ENCODE peak calls at places on chromosomes 4 and X, in ten cellular contexts. W is effector memory CD4-positive, alpha-beta T cell; I is left ventricle myocardium inferior; V is cardiac muscle cell; B is upper lobe of right lung; D is GM12878; Q is RWPE2; H is hepatocyte; U is PC-3; T is ovary. X is an unnamed sample.

GRCh38 chr4:8019396-8020365 is 80.0 kb upstream of the AFAP1 start:
- DNase-seq in W (no peak), I (no peak), V (no peak), B (peak), D (no peak), Q (no peak), H (peak), U (peak), T (no peak), X (peak)

GRCh38 chr4:88919056-88919455 is 137.9 kb downstream of the FAM13A start:
- DNase-seq in W (no peak), I (no peak), V (no peak), B (no peak), D (no peak), Q (no peak), H (no peak), U (peak), T (no peak), X (peak)

GRCh38 chrX:3191186-3191585 is 149.9 kb downstream of the ARSF start:
- DNase-seq in W (no peak), I (no peak), V (no peak), B (no peak), D (no peak), Q (no peak), H (no peak), U (no peak), T (no peak), X (no peak)

GRCh38 chrX:63350551-63350950 is 581 bp downstream of the SPIN4 start:
- DNase-seq in W (no peak), I (no peak), V (peak), B (peak), D (peak), Q (no peak), H (peak), U (peak), T (peak), X (peak)

GRCh38 chrX:49155243-49155899 is 7.2 kb upstream of the MAGIX start:
- DNase-seq in W (no peak), I (no peak), V (peak), B (no peak), D (no peak), Q (no peak), H (peak), U (peak), T (no peak), X (peak)

GRCh38 chr4:186149872-186150271 is 41.5 kb upstream of the CYP4V2 start:
- DNase-seq in W (no peak), I (peak), V (peak), B (no peak), D (no peak), Q (no peak), H (peak), U (peak), T (peak), X (no peak)

GRCh38 chr4:1715002-1715761 is 3.1 kb upstream of the SLBP start:
- DNase-seq in W (no peak), I (no peak), V (no peak), B (peak), D (no peak), Q (no peak), H (no peak), U (no peak), T (peak), X (no peak)

GRCh38 chr4:87555751-87556619 is 26.8 kb upstream of the SPARCL1 start:
- DNase-seq in W (no peak), I (no peak), V (no peak), B (no peak), D (no peak), Q (no peak), H (no peak), U (peak), T (no peak), X (peak)

GRCh38 chrX:68940601-68941000 is 111.8 kb downstream of the EFNB1 start:
- DNase-seq in W (no peak), I (no peak), V (no peak), B (no peak), D (no peak), Q (no peak), H (no peak), U (no peak), T (no peak), X (no peak)

GRCh38 chrX:133668225-133668931 is 253.1 kb upstream of the GPC4 start:
- DNase-seq in W (no peak), I (no peak), V (no peak), B (no peak), D (no peak), Q (no peak), H (no peak), U (peak), T (no peak), X (peak)

GRCh38 chr4:177119693-177120092 is 190.0 kb upstream of the NEIL3 start:
- DNase-seq in W (no peak), I (no peak), V (no peak), B (no peak), D (no peak), Q (no peak), H (no peak), U (no peak), T (no peak), X (no peak)

GRCh38 chr4:181870326-181870725 is 372.9 kb upstream of the TENM3 start:
- DNase-seq in W (no peak), I (no peak), V (no peak), B (no peak), D (no peak), Q (no peak), H (no peak), U (no peak), T (no peak), X (no peak)

GRCh38 chr4:139986108-139986507 is 167.9 kb downstream of the MAML3 start:
- DNase-seq in W (no peak), I (no peak), V (no peak), B (no peak), D (no peak), Q (no peak), H (no peak), U (no peak), T (no peak), X (no peak)

GRCh38 chr4:155692361-155692760 is 25.7 kb downstream of the GUCY1A1 start:
- DNase-seq in W (no peak), I (no peak), V (no peak), B (no peak), D (no peak), Q (no peak), H (no peak), U (no peak), T (no peak), X (no peak)

GRCh38 chrX:110086162-110086915 is 83.4 kb downstream of the TMEM164 start:
- DNase-seq in W (no peak), I (no peak), V (no peak), B (no peak), D (no peak), Q (no peak), H (no peak), U (peak), T (no peak), X (no peak)

GRCh38 chrX:113586281-113586898 is 745.8 kb upstream of the AMOT start:
- DNase-seq in W (no peak), I (no peak), V (no peak), B (no peak), D (no peak), Q (no peak), H (no peak), U (no peak), T (no peak), X (no peak)

GRCh38 chr4:5338511-5338910 is 287.2 kb downstream of the STK32B start:
- DNase-seq in W (no peak), I (no peak), V (no peak), B (no peak), D (no peak), Q (no peak), H (no peak), U (no peak), T (no peak), X (no peak)

DNA sequence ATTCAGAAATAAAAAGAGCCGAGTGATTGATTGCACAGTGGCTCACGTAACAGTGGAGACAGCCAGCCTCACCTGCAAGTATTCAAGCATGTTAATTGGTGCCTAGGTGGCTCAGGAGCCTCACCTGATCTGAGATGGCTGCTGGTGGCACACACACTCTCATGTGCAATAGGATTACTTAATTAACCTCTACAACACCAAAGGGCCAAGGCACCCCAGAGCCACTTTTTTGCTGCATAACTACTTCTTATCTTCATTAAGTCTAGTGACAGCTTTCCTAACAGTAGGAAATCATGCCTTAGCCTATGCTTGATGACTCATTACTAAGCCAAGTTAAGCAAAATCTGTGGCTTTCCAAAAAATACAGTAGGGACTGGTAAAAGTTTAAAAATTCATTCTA is 117.3 kb upstream of the NOCT start:
- DNase-seq in W (no peak), I (no peak), V (no peak), B (no peak), D (no peak), Q (no peak), H (peak), U (no peak), T (no peak), X (no peak)
- H3K27ac ChIP-seq in W (no peak), I (peak), V (peak), B (no peak), D (no peak), Q (no peak), H (peak), U (peak), T (no peak), X (no peak)

DNA sequence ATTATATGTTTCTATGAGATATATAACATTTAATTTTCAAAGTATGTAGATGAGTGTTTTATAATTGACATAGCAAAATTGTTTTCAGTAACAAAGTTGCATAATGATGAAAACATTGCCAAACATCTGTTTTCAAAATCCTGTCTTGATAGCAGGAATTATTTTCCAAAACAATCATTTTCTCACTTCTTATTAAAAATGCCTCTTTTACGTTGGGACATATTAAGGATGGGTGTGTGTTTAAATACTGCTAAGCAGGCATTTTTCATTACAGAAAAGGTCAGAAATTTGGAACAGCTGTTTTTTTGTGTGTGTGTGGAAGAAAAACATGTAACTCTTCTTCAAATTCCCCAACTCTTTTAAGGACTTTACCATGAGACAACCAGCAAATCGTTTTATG is 452.0 kb downstream of the SPRY1 start:
- DNase-seq in W (no peak), I (no peak), V (no peak), B (no peak), D (no peak), Q (no peak), H (no peak), U (no peak), T (no peak), X (no peak)
- H3K27ac ChIP-seq in W (no peak), I (peak), V (no peak), B (no peak), D (no peak), Q (no peak), H (no peak), U (no peak), T (no peak), X (no peak)

DNA sequence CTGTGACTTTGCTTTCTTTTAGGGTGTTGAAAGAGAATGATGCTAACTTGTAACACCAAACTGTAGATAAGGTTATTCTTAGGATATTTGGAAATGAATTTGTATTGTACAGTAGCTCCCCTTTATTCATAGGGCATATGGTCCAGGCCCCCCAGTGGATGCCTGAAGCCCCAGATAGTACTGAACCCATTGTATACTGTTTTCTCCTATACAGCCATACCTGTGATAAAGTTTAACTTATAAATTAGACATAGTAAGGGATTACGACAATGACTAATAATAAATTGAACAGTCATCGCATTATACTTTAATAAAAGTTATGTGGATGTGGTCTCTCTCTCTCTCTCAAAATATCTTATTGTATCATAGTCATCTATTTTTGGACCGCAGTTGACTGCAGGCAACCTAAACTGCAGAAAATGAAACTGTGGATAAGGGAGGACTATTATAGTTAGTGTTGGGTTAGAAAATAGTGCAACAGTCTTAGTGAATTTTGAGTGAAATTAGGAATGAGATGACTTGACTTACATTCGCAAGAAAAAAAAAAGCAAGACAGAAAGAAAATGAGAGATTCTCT is 105.1 kb downstream of the CLDN22 start:
- DNase-seq in W (no peak), I (no peak), V (no peak), B (no peak), D (no peak), Q (no peak), H (no peak), U (no peak), T (no peak), X (no peak)
- H3K27ac ChIP-seq in W (no peak), I (no peak), V (no peak), B (no peak), D (no peak), Q (no peak), H (no peak), U (no peak), T (no peak), X (no peak)

DNA sequence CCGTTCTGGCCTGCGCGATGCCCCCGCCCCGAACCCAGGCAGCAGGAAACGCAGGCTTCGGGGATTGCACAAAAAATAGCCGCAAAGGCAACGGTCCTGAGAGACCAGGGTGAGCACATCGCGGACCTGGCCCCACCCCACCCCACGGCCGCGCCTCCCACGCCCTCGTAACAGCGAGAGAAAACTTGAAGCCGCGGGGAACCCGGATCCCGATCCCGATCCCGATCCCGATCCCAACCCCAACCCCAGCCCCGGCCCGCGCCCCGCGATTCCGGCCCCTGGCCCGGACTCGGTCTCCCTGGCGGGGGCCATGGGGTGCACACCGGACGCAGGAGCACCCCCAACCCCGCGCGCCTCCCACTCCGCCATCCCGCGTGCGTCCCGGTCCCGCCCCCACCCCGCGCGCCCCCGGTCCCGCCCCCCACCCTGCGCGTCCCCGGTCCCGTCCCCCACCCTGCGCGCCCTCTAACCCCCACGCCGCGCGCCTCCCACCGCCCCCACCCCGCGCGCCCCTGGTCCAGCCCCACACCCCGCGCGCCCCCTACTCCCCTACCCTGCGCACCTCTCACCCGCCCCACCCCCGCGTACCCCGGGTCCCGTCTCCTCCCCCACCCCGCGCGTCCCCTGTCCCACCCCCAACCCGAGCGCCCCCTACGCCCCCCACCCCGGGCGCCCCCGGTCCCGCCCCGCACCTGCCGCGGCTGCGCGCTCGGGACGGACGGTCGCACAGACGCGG is 29.0 kb downstream of the NOP14 start:
- DNase-seq in W (peak), I (peak), V (peak), B (peak), D (no peak), Q (peak), H (peak), U (peak), T (peak), X (no peak)
- H3K27ac ChIP-seq in W (peak), I (peak), V (no peak), B (peak), D (peak), Q (peak), H (peak), U (peak), T (peak), X (peak)

GRCh38 chrX:154542723-154543424 is 3.8 kb downstream of the G6PD start:
- DNase-seq in W (no peak), I (no peak), V (no peak), B (peak), D (no peak), Q (no peak), H (no peak), U (no peak), T (no peak), X (no peak)
- H3K27ac ChIP-seq in W (no peak), I (peak), V (no peak), B (peak), D (no peak), Q (peak), H (peak), U (peak), T (peak), X (peak)

GRCh38 chr4:76067652-76068286 is 6.7 kb upstream of the ART3 start:
- DNase-seq in W (peak), I (peak), V (peak), B (no peak), D (no peak), Q (no peak), H (peak), U (peak), T (peak), X (peak)
- H3K27ac ChIP-seq in W (no peak), I (no peak), V (no peak), B (no peak), D (no peak), Q (no peak), H (no peak), U (no peak), T (no peak), X (no peak)

GRCh38 chr4:71383984-71384383 is 45.2 kb downstream of the SLC4A4 start:
- DNase-seq in W (no peak), I (no peak), V (no peak), B (no peak), D (no peak), Q (no peak), H (no peak), U (no peak), T (no peak), X (no peak)

GRCh38 chr4:71392109-71392508 is 53.3 kb downstream of the SLC4A4 start:
- DNase-seq in W (no peak), I (no peak), V (no peak), B (no peak), D (no peak), Q (no peak), H (no peak), U (no peak), T (no peak), X (no peak)

GRCh38 chr4:71389149-71389840 is 50.5 kb downstream of the SLC4A4 start:
- DNase-seq in W (no peak), I (no peak), V (no peak), B (no peak), D (no peak), Q (no peak), H (peak), U (peak), T (no peak), X (no peak)
- H3K27ac ChIP-seq in W (no peak), I (no peak), V (no peak), B (no peak), D (no peak), Q (no peak), H (peak), U (peak), T (no peak), X (no peak)

GRCh38 chr4:40160258-40160657 is 36.6 kb upstream of the RHOH start:
- DNase-seq in W (no peak), I (no peak), V (no peak), B (no peak), D (no peak), Q (no peak), H (no peak), U (no peak), T (no peak), X (no peak)

GRCh38 chr4:40152642-40153041 is 44.2 kb upstream of the RHOH start:
- DNase-seq in W (no peak), I (no peak), V (no peak), B (no peak), D (no peak), Q (no peak), H (no peak), U (no peak), T (no peak), X (no peak)

GRCh38 chr4:40157444-40157843 is 39.4 kb upstream of the RHOH start:
- DNase-seq in W (no peak), I (no peak), V (no peak), B (no peak), D (no peak), Q (no peak), H (no peak), U (no peak), T (no peak), X (no peak)
- H3K27ac ChIP-seq in W (no peak), I (no peak), V (no peak), B (no peak), D (no peak), Q (no peak), H (no peak), U (no peak), T (no peak), X (no peak)